ENCODE peak calls at places on chromosome 13, in eight cellular contexts. C, G, W, I, V, A, B and R are unnamed samples.

GRCh38 chr13:49453465-49453864 is 9.4 kb downstream of the SETDB2 start:
- DNase-seq in I (no peak), B (no peak), G (no peak), W (no peak), V (no peak), C (no peak), A (no peak), R (no peak)

GRCh38 chr13:59261928-59262488 is 901.7 kb downstream of the DIAPH3 start:
- DNase-seq in V (no peak), B (no peak), I (peak), G (no peak), A (no peak), C (no peak), W (no peak), R (peak)

GRCh38 chr13:47334173-47334572 is 437.3 kb upstream of the HTR2A start:
- DNase-seq in W (no peak), G (no peak), A (no peak), B (no peak), C (no peak), V (no peak), I (peak), R (no peak)

GRCh38 chr13:73040968-73041580 is 17.7 kb upstream of the KLF5 start:
- DNase-seq in V (peak), G (no peak), I (no peak), A (peak), C (no peak), B (no peak), W (no peak), R (no peak)

GRCh38 chr13:42981317-42981716 is 10.7 kb downstream of the EPSTI1 start:
- DNase-seq in V (no peak), G (no peak), A (no peak), I (peak), W (no peak), B (no peak), C (no peak), R (no peak)

GRCh38 chr13:50910483-50910805 is 853 bp downstream of the RNASEH2B start:
- DNase-seq in G (no peak), C (no peak), A (no peak), W (no peak), V (no peak), B (peak), I (peak), R (peak)

GRCh38 chr13:61706899-61707298 is 291.2 kb upstream of the PCDH20 start:
- DNase-seq in V (no peak), G (no peak), A (no peak), C (no peak), W (no peak), B (no peak), I (no peak), R (no peak)

GRCh38 chr13:65461590-65461989 is 1768.5 kb downstream of the PCDH9 start:
- DNase-seq in A (no peak), B (no peak), C (no peak), I (peak), V (no peak), W (no peak), G (no peak), R (no peak)

GRCh38 chr13:42041017-42041683 is 7.3 kb upstream of the DGKH start:
- DNase-seq in V (peak), G (peak), A (peak), W (peak), I (peak), C (peak), B (peak), R (no peak)

GRCh38 chr13:35354305-35354704 is 122.2 kb downstream of the MAB21L1 start:
- DNase-seq in A (no peak), G (no peak), C (no peak), I (no peak), W (no peak), B (no peak), V (no peak), R (no peak)

GRCh38 chr13:50731400-50731799 is 112.1 kb downstream of the DLEU7 start:
- DNase-seq in C (peak), V (peak), I (peak), G (no peak), B (no peak), A (no peak), W (no peak), R (no peak)

GRCh38 chr13:92769064-92769463 is 457.5 kb upstream of the GPC6 start:
- DNase-seq in C (no peak), B (no peak), V (no peak), I (peak), W (no peak), G (no peak), A (no peak), R (no peak)

GRCh38 chr13:92303428-92303827 is 905.0 kb downstream of the GPC5 start:
- DNase-seq in C (no peak), G (no peak), W (no peak), A (no peak), I (peak), V (no peak), B (no peak), R (no peak)

GRCh38 chr13:39776439-39776838 is 121.0 kb downstream of the COG6 start:
- DNase-seq in A (no peak), G (no peak), W (no peak), V (peak), B (no peak), C (no peak), I (peak), R (no peak)

GRCh38 chr13:43348397-43348796 is 325.0 kb downstream of the DNAJC15 start:
- DNase-seq in C (no peak), A (no peak), I (peak), V (no peak), B (no peak), G (no peak), W (no peak), R (no peak)

GRCh38 chr13:76293346-76293745 is 592.9 kb downstream of the KCTD12 start:
- DNase-seq in A (no peak), I (peak), G (no peak), B (no peak), C (no peak), W (no peak), V (peak), R (no peak)

GRCh38 chr13:34128661-34129060 is 310.7 kb downstream of the RFC3 start:
- DNase-seq in A (no peak), W (no peak), C (no peak), G (no peak), B (no peak), V (peak), I (no peak), R (no peak)

GRCh38 chr13:35826626-35827254 is 304.4 kb downstream of the DCLK1 start:
- DNase-seq in A (no peak), V (no peak), B (no peak), G (no peak), W (no peak), I (no peak), C (peak), R (peak)

GRCh38 chr13:99237981-99238662 is 20.1 kb downstream of the GPR18 start:
- DNase-seq in W (no peak), G (no peak), V (no peak), I (no peak), C (no peak), B (no peak), A (no peak), R (no peak)

GRCh38 chr13:102195566-102196462 is 206.0 kb downstream of the FGF14 start:
- DNase-seq in I (peak), V (no peak), C (no peak), G (no peak), A (no peak), B (no peak), W (no peak), R (no peak)

GRCh38 chr13:35768551-35768950 is 292.1 kb upstream of the MAB21L1 start:
- DNase-seq in B (no peak), C (no peak), I (peak), A (no peak), V (peak), W (no peak), G (no peak), R (no peak)

GRCh38 chr13:29654807-29655547 is 59.5 kb upstream of the SLC7A1 start:
- DNase-seq in B (no peak), V (no peak), A (no peak), W (no peak), C (no peak), G (no peak), I (peak), R (no peak)

GRCh38 chr13:109672545-109672944 is 113.8 kb downstream of the IRS2 start:
- DNase-seq in C (no peak), B (peak), A (no peak), W (no peak), I (peak), G (no peak), V (no peak), R (no peak)

GRCh38 chr13:57438072-57438471 is 193.5 kb upstream of the PCDH17 start:
- DNase-seq in I (no peak), V (no peak), G (no peak), A (no peak), B (no peak), C (no peak), W (no peak), R (no peak)

GRCh38 chr13:109697936-109698335 is 88.4 kb downstream of the IRS2 start:
- DNase-seq in G (no peak), I (no peak), C (no peak), A (no peak), V (peak), W (no peak), B (no peak), R (no peak)

GRCh38 chr13:43154839-43155238 is 131.5 kb downstream of the DNAJC15 start:
- DNase-seq in W (no peak), B (no peak), C (no peak), I (no peak), A (no peak), G (no peak), V (no peak), R (no peak)

GRCh38 chr13:20197361-20197834 is 4.7 kb upstream of the GJB2 start:
- DNase-seq in W (no peak), G (no peak), B (peak), V (no peak), I (peak), C (peak), A (no peak), R (peak)

GRCh38 chr13:104318121-104318520 is 1251.9 kb upstream of the SLC10A2 start:
- DNase-seq in C (no peak), W (no peak), I (peak), A (no peak), G (no peak), V (no peak), B (no peak), R (no peak)

GRCh38 chr13:27792393-27793218 is at the start of gene GSX1:
- DNase-seq in I (peak), V (peak), W (peak), A (peak), B (peak), C (no peak), G (peak), R (no peak)

GRCh38 chr13:47017476-47017875 is 120.6 kb upstream of the HTR2A start:
- DNase-seq in A (no peak), W (no peak), C (no peak), B (no peak), I (peak), V (no peak), G (no peak), R (no peak)

GRCh38 chr13:111480976-111481375 is 160.5 kb downstream of the TEX29 start:
- DNase-seq in W (no peak), B (no peak), I (no peak), V (no peak), C (no peak), G (peak), A (no peak), R (no peak)

GRCh38 chr13:80900557-80900956 is 559.6 kb upstream of the SPRY2 start:
- DNase-seq in W (no peak), B (no peak), V (no peak), A (no peak), C (no peak), I (no peak), G (no peak), R (no peak)
- H3K4me3 ChIP-seq in W (no peak), B (no peak), V (no peak), A (no peak), C (no peak), I (no peak), G (no peak), R (no peak)

GRCh38 chr13:53782400-53783030 is 753.9 kb downstream of the OLFM4 start:
- DNase-seq in I (peak), G (no peak), W (no peak), A (no peak), V (peak), B (peak), C (peak), R (peak)
- H3K4me3 ChIP-seq in I (no peak), G (no peak), W (no peak), A (peak), V (no peak), B (peak), C (no peak), R (no peak)

GRCh38 chr13:112742583-112742982 is 52.7 kb downstream of the ATP11A start:
- DNase-seq in B (no peak), I (no peak), G (no peak), A (no peak), C (no peak), W (no peak), V (no peak), R (no peak)
- H3K4me3 ChIP-seq in B (no peak), I (no peak), G (no peak), A (no peak), C (no peak), W (no peak), V (no peak), R (no peak)

GRCh38 chr13:63249411-63249810 is 1833.8 kb upstream of the PCDH20 start:
- DNase-seq in G (no peak), W (no peak), V (no peak), B (no peak), I (no peak), A (no peak), C (no peak), R (no peak)
- H3K4me3 ChIP-seq in G (no peak), W (no peak), V (no peak), B (no peak), I (no peak), A (no peak), C (no peak), R (no peak)

DNA sequence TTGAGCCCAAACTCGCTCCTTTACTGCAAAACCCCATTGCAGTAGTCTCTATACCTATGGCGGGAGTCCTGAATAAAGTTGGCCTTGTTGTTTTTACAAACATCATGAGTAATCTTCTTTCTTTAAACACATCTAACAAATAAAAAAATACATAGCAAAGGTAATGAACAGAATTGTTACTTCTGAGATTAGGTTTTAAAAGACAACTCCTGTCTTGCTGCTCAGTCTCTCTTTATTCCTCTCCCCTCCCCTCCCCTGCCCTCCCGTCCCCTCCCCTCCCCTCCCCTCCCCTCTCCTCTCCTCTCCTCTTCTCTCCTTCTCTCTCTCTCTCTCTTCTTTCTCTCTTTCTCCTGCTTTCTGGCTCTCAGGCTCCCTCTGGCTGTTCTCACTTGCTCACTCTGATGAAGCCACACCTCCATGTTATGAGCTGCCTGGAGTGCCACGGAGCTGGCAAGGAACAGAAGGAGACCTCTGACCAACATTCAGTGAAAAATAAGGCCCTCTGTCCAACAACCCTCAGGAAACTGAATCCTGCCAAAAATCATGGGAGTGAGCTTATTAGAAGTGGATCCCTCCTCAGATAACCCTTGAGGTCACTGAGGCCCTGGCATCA is 300.7 kb upstream of the MIR17HG start:
- DNase-seq in W (peak), A (no peak), I (no peak), V (no peak), G (no peak), C (no peak), B (no peak), R (no peak)
- H3K4me3 ChIP-seq in W (no peak), A (no peak), I (no peak), V (no peak), G (no peak), C (no peak), B (no peak), R (no peak)